ENCODE peak calls at places on chromosome 6, in ten cellular contexts. L, X, H, C, K, M, F, A, Z and P are unnamed samples. For H3K4me1 and H3K9me3, the result is how much of the 10 kb centered on the place peaks cover.

GRCh38 chr6:3789018-3789895 is 37.7 kb upstream of the PXDC1 start:
- DNase-seq in L (no peak), X (no peak), H (no peak), C (no peak), K (no peak), M (no peak), F (no peak), A (peak), Z (no peak), P (no peak)

GRCh38 chr6:38134704-38135088 is 315.2 kb downstream of the ZFAND3 start:
- DNase-seq in L (no peak), X (no peak), H (no peak), C (no peak), K (no peak), M (no peak), F (no peak), A (no peak), Z (no peak), P (no peak)

GRCh38 chr6:157285422-157285779 is 37.9 kb downstream of the TMEM242 start:
- DNase-seq in L (no peak), X (no peak), H (no peak), C (no peak), K (no peak), M (peak), F (no peak), A (no peak), Z (no peak), P (no peak)

GRCh38 chr6:136404007-136404406 is 114.4 kb upstream of the BCLAF1 start:
- DNase-seq in L (no peak), X (no peak), H (no peak), C (no peak), K (no peak), M (no peak), F (no peak), A (no peak), Z (no peak), P (no peak)

GRCh38 chr6:79225718-79226117 is 8.8 kb downstream of the HMGN3 start:
- DNase-seq in L (no peak), X (no peak), H (no peak), C (no peak), K (no peak), M (no peak), F (no peak), A (peak), Z (no peak), P (no peak)

GRCh38 chr6:148240463-148240845 is 102.2 kb upstream of the SASH1 start:
- DNase-seq in L (no peak), X (no peak), H (no peak), C (no peak), K (no peak), M (peak), F (no peak), A (peak), Z (peak), P (peak)

GRCh38 chr6:12440981-12441380 is 150.8 kb downstream of the EDN1 start:
- DNase-seq in L (no peak), X (no peak), H (no peak), C (no peak), K (no peak), M (no peak), F (no peak), A (peak), Z (no peak), P (no peak)

GRCh38 chr6:19851273-19852089 is 14.3 kb downstream of the ID4 start:
- DNase-seq in L (no peak), X (peak), H (peak), C (no peak), K (peak), M (no peak), F (no peak), A (peak), Z (no peak), P (peak)

GRCh38 chr6:6368040-6368683 is 47.7 kb upstream of the F13A1 start:
- DNase-seq in L (no peak), X (no peak), H (no peak), C (no peak), K (no peak), M (no peak), F (no peak), A (no peak), Z (no peak), P (no peak)

GRCh38 chr6:4313044-4313686 is 177.8 kb upstream of the ECI2 start:
- DNase-seq in L (no peak), X (peak), H (peak), C (no peak), K (peak), M (peak), F (no peak), A (peak), Z (no peak), P (no peak)

GRCh38 chr6:128532110-128532509 is 11.7 kb upstream of the PTPRK start:
- DNase-seq in L (no peak), X (no peak), H (no peak), C (no peak), K (no peak), M (no peak), F (no peak), A (no peak), Z (no peak), P (no peak)

GRCh38 chr6:133436652-133437051 is 195.5 kb downstream of the EYA4 start:
- DNase-seq in L (no peak), X (no peak), H (no peak), C (no peak), K (no peak), M (no peak), F (no peak), A (peak), Z (no peak), P (no peak)

GRCh38 chr6:70166088-70166958 is 136.6 kb downstream of the COL9A1 start:
- DNase-seq in L (peak), X (peak), H (peak), C (peak), K (peak), M (no peak), F (no peak), A (peak), Z (peak), P (peak)

GRCh38 chr6:158769696-158770446 is 49.3 kb downstream of the EZR start:
- DNase-seq in L (no peak), X (no peak), H (no peak), C (no peak), K (no peak), M (no peak), F (no peak), A (no peak), Z (peak), P (peak)

GRCh38 chr6:30508890-30509736 is 19.8 kb downstream of the HLA-E start:
- DNase-seq in L (no peak), X (no peak), H (no peak), C (peak), K (no peak), M (no peak), F (no peak), A (peak), Z (no peak), P (no peak)

GRCh38 chr6:56860466-56860865 is 94.4 kb upstream of the BEND6 start:
- DNase-seq in L (no peak), X (no peak), H (no peak), C (no peak), K (peak), M (no peak), F (no peak), A (peak), Z (no peak), P (no peak)

GRCh38 chr6:157298325-157298724 is 25.0 kb downstream of the TMEM242 start:
- DNase-seq in L (no peak), X (no peak), H (no peak), C (no peak), K (no peak), M (no peak), F (no peak), A (no peak), Z (no peak), P (no peak)

GRCh38 chr6:122302077-122302476 is 97.4 kb upstream of the HSF2 start:
- DNase-seq in L (no peak), X (no peak), H (no peak), C (no peak), K (no peak), M (no peak), F (no peak), A (no peak), Z (no peak), P (no peak)

GRCh38 chr6:159984268-159984786 is 15.4 kb downstream of the IGF2R start:
- DNase-seq in L (no peak), X (no peak), H (no peak), C (no peak), K (no peak), M (no peak), F (no peak), A (peak), Z (no peak), P (no peak)

GRCh38 chr6:96899019-96899418 is 1.3 kb upstream of the NDUFAF4 start:
- DNase-seq in L (no peak), X (no peak), H (no peak), C (no peak), K (peak), M (no peak), F (no peak), A (peak), Z (no peak), P (no peak)

GRCh38 chr6:88575536-88575935 is 387.9 kb downstream of the RNGTT start:
- DNase-seq in L (no peak), X (no peak), H (no peak), C (no peak), K (no peak), M (no peak), F (no peak), A (no peak), Z (no peak), P (no peak)

GRCh38 chr6:3444276-3445088 is 12.4 kb downstream of the SLC22A23 start:
- DNase-seq in L (no peak), X (no peak), H (no peak), C (no peak), K (no peak), M (no peak), F (no peak), A (no peak), Z (no peak), P (no peak)

GRCh38 chr6:36244641-36245280 is 25.1 kb upstream of the PNPLA1 start:
- DNase-seq in L (no peak), X (no peak), H (no peak), C (no peak), K (peak), M (no peak), F (no peak), A (peak), Z (no peak), P (no peak)

GRCh38 chr6:113903666-113904330 is 46.7 kb downstream of the MARCKS start:
- DNase-seq in L (no peak), X (peak), H (no peak), C (no peak), K (no peak), M (no peak), F (no peak), A (peak), Z (peak), P (peak)

GRCh38 chr6:144576871-144577270 is 291.7 kb downstream of the UTRN start:
- DNase-seq in L (no peak), X (no peak), H (no peak), C (no peak), K (no peak), M (no peak), F (no peak), A (no peak), Z (no peak), P (no peak)

GRCh38 chr6:67679566-67680296 is 955.4 kb upstream of the ADGRB3 start:
- DNase-seq in L (no peak), X (no peak), H (no peak), C (no peak), K (no peak), M (no peak), F (no peak), A (no peak), Z (no peak), P (no peak)

GRCh38 chr6:148793721-148794120 is 46.9 kb downstream of the UST start:
- DNase-seq in L (no peak), X (no peak), H (no peak), C (no peak), K (no peak), M (no peak), F (no peak), A (peak), Z (no peak), P (no peak)

GRCh38 chr6:35311390-35312075 is 13.9 kb downstream of the DEF6 start:
- DNase-seq in L (no peak), X (no peak), H (no peak), C (peak), K (no peak), M (no peak), F (no peak), A (no peak), Z (no peak), P (no peak)

GRCh38 chr6:33694401-33694931 is 17.0 kb downstream of the UQCC2 start:
- DNase-seq in L (no peak), X (no peak), H (no peak), C (peak), K (no peak), M (no peak), F (no peak), A (peak), Z (peak), P (no peak)

DNA sequence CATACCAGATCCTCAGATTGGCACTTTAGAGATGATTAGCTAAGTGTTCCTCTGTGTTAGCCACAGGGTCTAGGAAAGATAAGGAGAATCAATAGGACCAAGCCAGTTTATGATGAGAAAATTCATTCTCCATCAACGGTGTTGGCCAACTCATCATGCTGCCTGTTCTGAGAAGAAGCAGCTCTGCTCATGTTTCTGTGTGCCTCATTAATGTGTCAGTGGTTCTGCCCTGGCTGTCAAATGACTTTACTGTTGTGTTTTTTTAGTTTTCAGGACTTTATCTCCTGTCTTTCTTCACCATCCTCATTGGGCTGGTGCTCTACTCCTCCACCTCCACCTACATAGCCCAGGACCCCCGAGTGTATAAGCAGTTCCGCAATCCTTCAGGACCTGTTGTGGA is 234.3 kb upstream of the PLN start:
- DNase-seq in L (no peak), X (no peak), H (no peak), C (no peak), K (no peak), M (no peak), F (no peak), A (no peak), Z (no peak), P (no peak)
- H3K4me1 ChIP-seq in L (under half), X (under half), H (under half), C (under half), K (under half), M (under half), F (under half), A (under half), Z (under half), P (under half)

GRCh38 chr6:164570791-164571190 is 738.6 kb downstream of the C6orf118 start:
- DNase-seq in L (no peak), X (no peak), H (no peak), C (no peak), K (no peak), M (no peak), F (no peak), A (no peak), Z (no peak), P (no peak)

GRCh38 chr6:164563866-164564265 is 745.5 kb downstream of the C6orf118 start:
- DNase-seq in L (no peak), X (no peak), H (no peak), C (no peak), K (no peak), M (no peak), F (no peak), A (no peak), Z (no peak), P (no peak)

DNA sequence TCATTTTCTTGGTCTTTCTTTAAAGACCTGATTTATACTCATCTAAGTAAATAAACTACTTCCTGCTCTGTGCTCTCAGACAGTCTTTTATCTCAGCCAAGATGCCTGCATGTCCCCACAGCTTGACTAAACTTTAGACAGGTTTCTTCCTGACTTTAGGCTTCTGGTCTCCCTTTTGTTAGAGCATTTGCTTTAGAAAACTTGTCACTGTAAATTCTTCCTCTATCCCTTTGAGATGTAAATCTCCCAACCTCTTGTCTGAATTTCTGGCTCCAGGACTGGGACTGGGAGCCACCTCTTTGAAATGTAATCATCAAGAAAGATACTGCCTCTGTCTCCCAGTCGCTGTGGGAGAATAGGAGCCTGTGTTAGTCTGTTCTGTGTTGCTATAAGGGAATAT is 739.9 kb downstream of the C6orf118 start:
- DNase-seq in L (no peak), X (no peak), H (no peak), C (no peak), K (no peak), M (no peak), F (no peak), A (no peak), Z (no peak), P (no peak)
- H3K9me3 ChIP-seq in L (under half), X (under half), H (under half), C (under half), K (under half), M (under half), F (under half), A (under half), Z (under half), P (under half)

GRCh38 chr6:75747985-75748742 is 875 bp upstream of the MYO6 start:
- DNase-seq in L (no peak), X (no peak), H (no peak), C (no peak), K (no peak), M (no peak), F (no peak), A (no peak), Z (no peak), P (no peak)

GRCh38 chr6:75747371-75747984 is 1.6 kb upstream of the MYO6 start:
- DNase-seq in L (no peak), X (no peak), H (peak), C (no peak), K (no peak), M (no peak), F (no peak), A (no peak), Z (no peak), P (no peak)

GRCh38 chr6:75751443-75751842 is 2.4 kb downstream of the MYO6 start:
- DNase-seq in L (no peak), X (no peak), H (no peak), C (no peak), K (no peak), M (no peak), F (no peak), A (peak), Z (no peak), P (no peak)

GRCh38 chr6:75750925-75751324 is 1.9 kb downstream of the MYO6 start:
- DNase-seq in L (no peak), X (no peak), H (no peak), C (no peak), K (no peak), M (no peak), F (no peak), A (no peak), Z (no peak), P (no peak)

GRCh38 chr6:75748743-75749538 is at the start of gene MYO6:
- DNase-seq in L (peak), X (peak), H (peak), C (peak), K (no peak), M (peak), F (peak), A (peak), Z (peak), P (peak)
- H3K4me1 ChIP-seq in L (under half), X (under half), H (under half), C (under half), K (half or more), M (under half), F (under half), A (under half), Z (under half), P (under half)

DNA sequence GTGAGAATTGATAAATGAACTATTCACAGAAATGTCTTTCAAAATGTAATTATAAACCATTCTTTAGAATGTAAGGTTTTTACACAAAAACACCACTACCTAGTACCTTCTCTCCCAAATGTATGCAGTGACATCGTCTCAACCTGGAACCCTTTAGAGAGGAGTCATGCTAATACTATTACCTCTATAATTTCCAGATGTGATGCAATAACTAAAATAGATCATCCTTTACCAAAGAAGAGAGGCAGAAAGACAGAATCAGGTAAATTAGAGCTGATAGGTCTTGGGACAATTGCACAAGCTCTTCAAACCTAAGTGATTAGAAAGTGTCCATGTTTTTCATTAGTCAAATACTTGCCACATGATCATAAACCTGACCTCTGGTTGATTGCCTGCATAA is 96.7 kb downstream of the HDGFL1 start:
- DNase-seq in L (no peak), X (no peak), H (no peak), C (no peak), K (no peak), M (no peak), F (no peak), A (no peak), Z (no peak), P (no peak)
- H3K9me3 ChIP-seq in L (under half), X (under half), H (under half), C (under half), K (under half), M (under half), F (under half), A (under half), Z (under half), P (under half)

GRCh38 chr6:14089224-14089623 is 28.3 kb upstream of the CD83 start:
- DNase-seq in L (no peak), X (no peak), H (no peak), C (no peak), K (no peak), M (no peak), F (no peak), A (no peak), Z (no peak), P (no peak)
- H3K4me1 ChIP-seq in L (under half), X (under half), H (under half), C (under half), K (under half), M (under half), F (under half), A (under half), Z (under half), P (under half)

GRCh38 chr6:168265394-168265793 is 54.2 kb downstream of the DACT2 start:
- DNase-seq in L (no peak), X (no peak), H (no peak), C (no peak), K (no peak), M (no peak), F (peak), A (no peak), Z (no peak), P (no peak)
- H3K9me3 ChIP-seq in L (under half), X (under half), H (under half), C (under half), K (under half), M (under half), F (under half), A (under half), Z (under half), P (under half)

GRCh38 chr6:142927904-142928303 is 17.1 kb downstream of the HIVEP2 start:
- DNase-seq in L (no peak), X (no peak), H (no peak), C (peak), K (no peak), M (no peak), F (no peak), A (peak), Z (no peak), P (no peak)
- H3K4me1 ChIP-seq in L (half or more), X (under half), H (under half), C (half or more), K (under half), M (under half), F (under half), A (under half), Z (under half), P (under half)